ENCODE peak calls at places on chromosome 2, in nine cellular contexts. One of them, this sample, is unnamed.

GRCh38 chr2:127508621-127509034 is 17.7 kb downstream of the IWS1 start:
- DNase-seq in astrocyte of the spinal cord: peak
- DNase-seq in transverse colon: peak
- DNase-seq in A549: peak
- DNase-seq in osteoblast: peak
- DNase-seq in GM12865: no peak
- DNase-seq in brain microvascular endothelial cell: peak
- DNase-seq in fibroblast of villous mesenchyme: peak
- DNase-seq in fibroblast of pulmonary artery: peak
- DNase-seq in this sample: peak

GRCh38 chr2:235092854-235093253 is 141.0 kb downstream of the SH3BP4 start:
- DNase-seq in brain microvascular endothelial cell: no peak
- DNase-seq in fibroblast of pulmonary artery: no peak
- DNase-seq in fibroblast of villous mesenchyme: no peak
- DNase-seq in GM12865: no peak
- DNase-seq in osteoblast: no peak
- DNase-seq in astrocyte of the spinal cord: no peak
- DNase-seq in A549: no peak
- DNase-seq in transverse colon: no peak
- DNase-seq in this sample: no peak

GRCh38 chr2:55418072-55418471 is 1.6 kb downstream of the CCDC88A start:
- DNase-seq in fibroblast of villous mesenchyme: peak
- DNase-seq in osteoblast: no peak
- DNase-seq in GM12865: no peak
- DNase-seq in transverse colon: no peak
- DNase-seq in fibroblast of pulmonary artery: peak
- DNase-seq in brain microvascular endothelial cell: no peak
- DNase-seq in A549: no peak
- DNase-seq in astrocyte of the spinal cord: peak
- DNase-seq in this sample: no peak

GRCh38 chr2:96353032-96353561 is 17.5 kb downstream of the NCAPH start:
- DNase-seq in transverse colon: no peak
- DNase-seq in A549: no peak
- DNase-seq in fibroblast of pulmonary artery: no peak
- DNase-seq in fibroblast of villous mesenchyme: peak
- DNase-seq in osteoblast: peak
- DNase-seq in brain microvascular endothelial cell: peak
- DNase-seq in GM12865: no peak
- DNase-seq in astrocyte of the spinal cord: peak
- DNase-seq in this sample: no peak

GRCh38 chr2:221390846-221391245 is 181.3 kb downstream of the EPHA4 start:
- DNase-seq in fibroblast of pulmonary artery: no peak
- DNase-seq in osteoblast: no peak
- DNase-seq in transverse colon: no peak
- DNase-seq in brain microvascular endothelial cell: no peak
- DNase-seq in A549: no peak
- DNase-seq in astrocyte of the spinal cord: no peak
- DNase-seq in fibroblast of villous mesenchyme: no peak
- DNase-seq in GM12865: no peak
- DNase-seq in this sample: no peak

GRCh38 chr2:25794544-25795276 is 83.6 kb downstream of the ASXL2 start:
- DNase-seq in A549: no peak
- DNase-seq in brain microvascular endothelial cell: no peak
- DNase-seq in fibroblast of villous mesenchyme: no peak
- DNase-seq in fibroblast of pulmonary artery: peak
- DNase-seq in astrocyte of the spinal cord: no peak
- DNase-seq in GM12865: peak
- DNase-seq in transverse colon: no peak
- DNase-seq in osteoblast: no peak
- DNase-seq in this sample: no peak

GRCh38 chr2:104378853-104379374 is 475.0 kb upstream of the POU3F3 start:
- DNase-seq in A549: peak
- DNase-seq in transverse colon: peak
- DNase-seq in fibroblast of villous mesenchyme: no peak
- DNase-seq in fibroblast of pulmonary artery: no peak
- DNase-seq in brain microvascular endothelial cell: no peak
- DNase-seq in osteoblast: no peak
- DNase-seq in astrocyte of the spinal cord: peak
- DNase-seq in GM12865: peak
- DNase-seq in this sample: no peak

GRCh38 chr2:65436169-65436824 is 3.9 kb upstream of the SPRED2 start:
- DNase-seq in astrocyte of the spinal cord: peak
- DNase-seq in brain microvascular endothelial cell: peak
- DNase-seq in GM12865: peak
- DNase-seq in fibroblast of villous mesenchyme: peak
- DNase-seq in fibroblast of pulmonary artery: peak
- DNase-seq in osteoblast: peak
- DNase-seq in transverse colon: peak
- DNase-seq in A549: peak
- DNase-seq in this sample: peak

GRCh38 chr2:187302619-187303018 is 145.4 kb downstream of the CALCRL start:
- DNase-seq in fibroblast of villous mesenchyme: peak
- DNase-seq in transverse colon: peak
- DNase-seq in GM12865: no peak
- DNase-seq in osteoblast: no peak
- DNase-seq in A549: no peak
- DNase-seq in brain microvascular endothelial cell: peak
- DNase-seq in fibroblast of pulmonary artery: peak
- DNase-seq in astrocyte of the spinal cord: peak
- DNase-seq in this sample: no peak

GRCh38 chr2:168216351-168217005 is 30.9 kb downstream of the STK39 start:
- DNase-seq in osteoblast: no peak
- DNase-seq in transverse colon: peak
- DNase-seq in GM12865: no peak
- DNase-seq in brain microvascular endothelial cell: no peak
- DNase-seq in A549: no peak
- DNase-seq in fibroblast of pulmonary artery: peak
- DNase-seq in astrocyte of the spinal cord: peak
- DNase-seq in fibroblast of villous mesenchyme: no peak
- DNase-seq in this sample: no peak

GRCh38 chr2:172813314-172813888 is 77.8 kb downstream of the RAPGEF4 start:
- DNase-seq in fibroblast of pulmonary artery: peak
- DNase-seq in brain microvascular endothelial cell: no peak
- DNase-seq in astrocyte of the spinal cord: peak
- DNase-seq in fibroblast of villous mesenchyme: peak
- DNase-seq in GM12865: no peak
- DNase-seq in transverse colon: no peak
- DNase-seq in A549: peak
- DNase-seq in osteoblast: no peak
- DNase-seq in this sample: no peak

DNA sequence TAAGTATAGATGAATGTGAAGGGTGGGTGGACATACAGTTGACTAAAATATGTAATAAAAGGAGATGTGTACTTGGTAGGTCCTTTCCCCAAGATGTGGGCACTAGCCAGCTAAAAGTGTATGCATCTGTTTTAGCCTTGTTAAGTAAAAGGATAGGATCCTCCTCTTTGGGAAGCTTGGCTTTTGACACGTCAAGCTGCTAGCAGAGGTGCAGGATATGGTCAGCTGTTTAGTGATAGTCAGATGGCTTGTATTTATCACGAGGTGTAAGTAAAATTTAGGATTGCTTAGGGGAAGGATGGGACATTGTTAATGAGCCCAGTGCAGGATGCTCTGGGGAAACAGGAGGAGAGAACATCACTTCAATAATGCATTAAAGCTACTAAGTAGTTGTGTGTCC is 1.5 kb downstream of the MFSD6 start:
- DNase-seq in fibroblast of pulmonary artery: no peak
- DNase-seq in transverse colon: no peak
- DNase-seq in astrocyte of the spinal cord: no peak
- DNase-seq in GM12865: no peak
- DNase-seq in brain microvascular endothelial cell: no peak
- DNase-seq in osteoblast: peak
- DNase-seq in A549: no peak
- DNase-seq in fibroblast of villous mesenchyme: no peak
- DNase-seq in this sample: no peak
- H3K4me3 ChIP-seq in fibroblast of pulmonary artery: no peak
- H3K4me3 ChIP-seq in transverse colon: peak
- H3K4me3 ChIP-seq in astrocyte of the spinal cord: no peak
- H3K4me3 ChIP-seq in GM12865: peak
- H3K4me3 ChIP-seq in brain microvascular endothelial cell: no peak
- H3K4me3 ChIP-seq in osteoblast: no peak
- H3K4me3 ChIP-seq in A549: peak
- H3K4me3 ChIP-seq in fibroblast of villous mesenchyme: no peak
- H3K4me3 ChIP-seq in this sample: no peak

GRCh38 chr2:45242161-45242741 is 233.0 kb upstream of the SIX2 start:
- DNase-seq in brain microvascular endothelial cell: peak
- DNase-seq in fibroblast of villous mesenchyme: peak
- DNase-seq in osteoblast: peak
- DNase-seq in astrocyte of the spinal cord: peak
- DNase-seq in A549: no peak
- DNase-seq in fibroblast of pulmonary artery: peak
- DNase-seq in transverse colon: no peak
- DNase-seq in GM12865: no peak
- DNase-seq in this sample: no peak

GRCh38 chr2:45241061-45241561 is 231.9 kb upstream of the SIX2 start:
- DNase-seq in brain microvascular endothelial cell: peak
- DNase-seq in astrocyte of the spinal cord: peak
- DNase-seq in GM12865: no peak
- DNase-seq in transverse colon: no peak
- DNase-seq in A549: no peak
- DNase-seq in fibroblast of villous mesenchyme: peak
- DNase-seq in fibroblast of pulmonary artery: peak
- DNase-seq in osteoblast: peak
- DNase-seq in this sample: peak

GRCh38 chr2:45237128-45237527 is 227.9 kb upstream of the SIX2 start:
- DNase-seq in fibroblast of villous mesenchyme: peak
- DNase-seq in osteoblast: peak
- DNase-seq in GM12865: no peak
- DNase-seq in fibroblast of pulmonary artery: peak
- DNase-seq in A549: no peak
- DNase-seq in transverse colon: no peak
- DNase-seq in brain microvascular endothelial cell: peak
- DNase-seq in astrocyte of the spinal cord: peak
- DNase-seq in this sample: no peak

GRCh38 chr2:45236268-45236667 is 227.0 kb upstream of the SIX2 start:
- DNase-seq in brain microvascular endothelial cell: no peak
- DNase-seq in transverse colon: no peak
- DNase-seq in fibroblast of pulmonary artery: no peak
- DNase-seq in fibroblast of villous mesenchyme: no peak
- DNase-seq in GM12865: no peak
- DNase-seq in astrocyte of the spinal cord: no peak
- DNase-seq in osteoblast: no peak
- DNase-seq in A549: no peak
- DNase-seq in this sample: no peak

DNA sequence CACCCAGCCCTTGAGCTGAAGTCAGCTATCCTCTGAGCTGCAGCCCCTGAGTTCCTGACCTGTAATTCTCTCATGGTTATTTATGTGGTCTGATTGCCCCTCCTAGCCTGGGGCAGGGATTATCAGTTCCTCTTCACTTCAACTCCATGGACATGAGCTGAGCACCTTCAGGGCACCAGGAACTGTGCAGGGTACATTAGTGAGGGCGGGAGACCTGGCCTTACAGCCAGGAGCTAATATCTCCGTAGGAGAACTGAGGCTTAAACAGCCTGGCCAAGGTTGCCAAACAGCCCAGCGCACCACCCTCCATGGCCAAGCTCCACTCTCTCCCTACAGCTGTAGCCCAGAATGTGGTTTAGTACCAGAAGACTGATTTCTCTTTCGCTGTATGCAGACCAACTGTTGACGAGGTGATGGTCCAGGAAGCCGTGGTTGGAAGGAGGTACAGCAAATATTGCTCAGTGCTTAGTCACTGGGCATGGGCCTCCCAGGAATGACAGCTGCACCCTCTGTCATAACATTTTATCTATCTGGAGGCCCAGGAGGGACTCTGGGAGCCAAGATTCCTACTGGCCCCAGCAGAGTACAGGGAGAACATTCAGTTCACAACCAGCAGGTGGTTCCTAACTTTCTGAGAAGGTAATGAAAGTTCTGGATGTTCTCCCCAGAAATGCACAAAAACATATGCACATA is 228.7 kb upstream of the SIX2 start:
- DNase-seq in brain microvascular endothelial cell: peak
- DNase-seq in A549: peak
- DNase-seq in transverse colon: no peak
- DNase-seq in GM12865: no peak
- DNase-seq in fibroblast of villous mesenchyme: peak
- DNase-seq in fibroblast of pulmonary artery: peak
- DNase-seq in astrocyte of the spinal cord: peak
- DNase-seq in osteoblast: peak
- DNase-seq in this sample: peak
- TF ChIP-seq CTCF in brain microvascular endothelial cell: peak
- TF ChIP-seq CTCF in A549: peak
- TF ChIP-seq CTCF in transverse colon: no peak
- TF ChIP-seq CTCF in GM12865: no peak
- TF ChIP-seq CTCF in fibroblast of villous mesenchyme: peak
- TF ChIP-seq CTCF in fibroblast of pulmonary artery: peak
- TF ChIP-seq CTCF in astrocyte of the spinal cord: peak
- TF ChIP-seq CTCF in osteoblast: peak
- TF ChIP-seq CTCF in this sample: peak

GRCh38 chr2:177331446-177331997 is 61.1 kb upstream of the AGPS start:
- DNase-seq in astrocyte of the spinal cord: no peak
- DNase-seq in brain microvascular endothelial cell: no peak
- DNase-seq in GM12865: no peak
- DNase-seq in fibroblast of pulmonary artery: no peak
- DNase-seq in fibroblast of villous mesenchyme: no peak
- DNase-seq in transverse colon: no peak
- DNase-seq in A549: no peak
- DNase-seq in osteoblast: no peak
- DNase-seq in this sample: no peak
- H3K4me3 ChIP-seq in astrocyte of the spinal cord: no peak
- H3K4me3 ChIP-seq in brain microvascular endothelial cell: no peak
- H3K4me3 ChIP-seq in GM12865: no peak
- H3K4me3 ChIP-seq in fibroblast of pulmonary artery: no peak
- H3K4me3 ChIP-seq in fibroblast of villous mesenchyme: no peak
- H3K4me3 ChIP-seq in transverse colon: no peak
- H3K4me3 ChIP-seq in A549: no peak
- H3K4me3 ChIP-seq in osteoblast: no peak
- H3K4me3 ChIP-seq in this sample: no peak

DNA sequence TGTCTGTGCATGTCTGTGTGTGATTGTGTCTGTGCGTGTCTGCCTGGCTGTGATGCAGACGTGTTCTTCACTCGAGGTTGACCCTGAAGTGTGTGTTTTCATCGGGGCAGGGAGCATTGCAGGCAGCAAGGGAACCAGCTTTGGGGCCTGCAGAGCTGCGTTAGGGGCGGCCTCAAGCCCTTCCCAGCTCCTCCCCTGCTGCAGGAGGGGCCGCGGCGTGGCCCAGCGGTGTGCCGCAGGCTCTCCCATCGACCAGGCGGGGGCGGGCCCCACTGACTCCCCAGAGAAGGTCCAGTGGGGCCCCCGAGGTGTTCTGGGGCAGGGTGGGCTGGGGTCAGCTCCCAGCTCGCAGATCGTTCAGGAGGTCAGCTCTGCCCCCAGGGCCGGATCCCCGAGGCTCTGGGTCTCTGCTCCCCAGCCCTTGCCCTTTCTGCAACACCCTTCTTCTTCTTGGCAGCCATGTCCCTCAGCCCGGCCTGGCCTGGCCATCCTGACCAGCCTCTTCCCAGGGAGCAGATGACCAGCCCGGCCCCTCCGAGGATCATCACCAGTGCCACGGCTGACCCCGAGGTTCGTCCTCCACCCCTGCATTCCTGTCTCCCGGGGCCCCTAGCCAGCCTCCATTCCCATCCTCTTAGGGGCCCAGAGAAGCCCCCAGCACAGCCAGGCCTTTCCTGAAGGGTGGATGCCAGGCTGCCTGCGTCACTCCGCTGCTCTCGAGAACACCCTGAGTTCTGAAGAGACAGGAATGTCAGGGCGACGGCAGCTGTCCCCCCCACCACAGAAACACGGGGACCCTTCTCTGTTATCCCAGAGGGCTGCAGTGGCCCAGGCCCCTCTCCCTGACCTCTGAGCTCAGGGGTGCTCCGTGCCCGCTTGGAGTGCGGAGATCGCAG is 11.1 kb upstream of the KLHL30 start:
- DNase-seq in GM12865: no peak
- DNase-seq in transverse colon: no peak
- DNase-seq in brain microvascular endothelial cell: peak
- DNase-seq in A549: peak
- DNase-seq in astrocyte of the spinal cord: peak
- DNase-seq in fibroblast of pulmonary artery: peak
- DNase-seq in osteoblast: peak
- DNase-seq in fibroblast of villous mesenchyme: peak
- DNase-seq in this sample: no peak
- TF ChIP-seq CTCF in GM12865: no peak
- TF ChIP-seq CTCF in transverse colon: no peak
- TF ChIP-seq CTCF in brain microvascular endothelial cell: peak
- TF ChIP-seq CTCF in A549: no peak
- TF ChIP-seq CTCF in astrocyte of the spinal cord: no peak
- TF ChIP-seq CTCF in fibroblast of pulmonary artery: peak
- TF ChIP-seq CTCF in osteoblast: no peak
- TF ChIP-seq CTCF in fibroblast of villous mesenchyme: peak
- TF ChIP-seq CTCF in this sample: no peak

This sample was measured in AG09309.